ENCODE peak calls at places on chromosome 22, in ten cellular contexts. Y, P, K, J, W, D, L, Q, E and Z are unnamed samples.

GRCh38 chr22:37462426-37462825 is 23.8 kb downstream of the MFNG start:
- DNase-seq in P (no peak), J (no peak), K (no peak), Q (no peak), D (no peak), E (no peak), W (no peak), L (no peak), Y (no peak), Z (no peak)

GRCh38 chr22:28921585-28921879 is 38.2 kb downstream of the ZNRF3 start:
- DNase-seq in D (no peak), L (no peak), W (no peak), E (no peak), Y (no peak), Q (no peak), J (no peak), K (no peak), P (no peak), Z (no peak)

GRCh38 chr22:18987765-18988164 is 51.7 kb upstream of the PRODH start:
- DNase-seq in L (no peak), P (peak), E (peak), Q (no peak), D (no peak), J (no peak), K (peak), W (no peak), Y (no peak), Z (no peak)

GRCh38 chr22:41929158-41929896 is 2.7 kb upstream of the TNFRSF13C start:
- DNase-seq in L (no peak), Y (no peak), E (no peak), Q (no peak), W (no peak), J (no peak), P (no peak), D (no peak), K (no peak), Z (no peak)

GRCh38 chr22:28279888-28280287 is 360.8 kb upstream of the PITPNB start:
- DNase-seq in L (no peak), K (no peak), E (no peak), D (no peak), J (no peak), W (no peak), Y (no peak), Q (peak), P (peak), Z (peak)

GRCh38 chr22:48968201-48968959 is 859.3 kb downstream of the BRD1 start:
- DNase-seq in J (no peak), W (no peak), E (peak), K (no peak), L (no peak), P (no peak), Q (no peak), D (peak), Y (no peak), Z (no peak)

GRCh38 chr22:29587938-29588699 is 7.2 kb upstream of the NIPSNAP1 start:
- DNase-seq in J (no peak), D (no peak), Y (no peak), W (peak), L (peak), E (no peak), P (peak), K (no peak), Q (peak), Z (peak)

GRCh38 chr22:28245579-28246224 is 326.6 kb upstream of the PITPNB start:
- DNase-seq in E (no peak), J (no peak), Q (no peak), D (no peak), L (no peak), W (no peak), K (no peak), Y (no peak), P (no peak), Z (no peak)

GRCh38 chr22:41501209-41501608 is 32.3 kb downstream of the ACO2 start:
- DNase-seq in Q (no peak), P (no peak), K (peak), D (no peak), J (no peak), W (no peak), Y (no peak), E (no peak), L (no peak), Z (no peak)

GRCh38 chr22:23786261-23786710 is 480 bp upstream of the SMARCB1 start:
- DNase-seq in J (no peak), P (no peak), D (peak), L (no peak), E (no peak), Y (no peak), Q (peak), W (no peak), K (no peak), Z (no peak)

GRCh38 chr22:29269731-29270474 is 1.8 kb downstream of the EWSR1 start:
- DNase-seq in Y (no peak), W (no peak), P (peak), J (no peak), E (peak), D (no peak), Q (peak), K (peak), L (no peak), Z (no peak)

GRCh38 chr22:25567305-25567704 is 2.8 kb downstream of the GRK3 start:
- DNase-seq in E (no peak), L (no peak), Y (no peak), J (no peak), K (no peak), D (no peak), W (no peak), Q (no peak), P (no peak), Z (no peak)
- H3K4me3 ChIP-seq in E (no peak), L (no peak), Y (no peak), J (no peak), K (peak), D (no peak), W (no peak), Q (no peak), P (no peak), Z (no peak)

GRCh38 chr22:46933526-46933925 is 171.1 kb downstream of the TBC1D22A start:
- DNase-seq in L (no peak), W (no peak), Y (no peak), D (no peak), E (peak), Q (no peak), J (no peak), P (no peak), K (no peak), Z (no peak)

GRCh38 chr22:46929689-46930225 is 167.3 kb downstream of the TBC1D22A start:
- DNase-seq in K (no peak), J (no peak), W (no peak), P (no peak), Y (no peak), D (no peak), E (no peak), L (peak), Q (no peak), Z (no peak)

GRCh38 chr22:46931881-46932280 is 169.4 kb downstream of the TBC1D22A start:
- DNase-seq in Y (no peak), P (no peak), Q (no peak), K (no peak), E (no peak), J (no peak), D (no peak), L (no peak), W (peak), Z (no peak)

GRCh38 chr22:46933040-46933439 is 170.6 kb downstream of the TBC1D22A start:
- DNase-seq in K (no peak), E (peak), J (no peak), L (no peak), D (no peak), P (no peak), Q (no peak), Y (no peak), W (no peak), Z (no peak)

GRCh38 chr22:46931414-46931813 is 169.0 kb downstream of the TBC1D22A start:
- DNase-seq in D (no peak), Q (peak), L (no peak), K (peak), W (peak), Y (no peak), J (no peak), P (peak), E (peak), Z (no peak)
- TF ChIP-seq CTCF in D (no peak), Q (peak), L (peak), K (peak), W (peak), Y (no peak), J (no peak), P (peak), E (peak), Z (peak)

DNA sequence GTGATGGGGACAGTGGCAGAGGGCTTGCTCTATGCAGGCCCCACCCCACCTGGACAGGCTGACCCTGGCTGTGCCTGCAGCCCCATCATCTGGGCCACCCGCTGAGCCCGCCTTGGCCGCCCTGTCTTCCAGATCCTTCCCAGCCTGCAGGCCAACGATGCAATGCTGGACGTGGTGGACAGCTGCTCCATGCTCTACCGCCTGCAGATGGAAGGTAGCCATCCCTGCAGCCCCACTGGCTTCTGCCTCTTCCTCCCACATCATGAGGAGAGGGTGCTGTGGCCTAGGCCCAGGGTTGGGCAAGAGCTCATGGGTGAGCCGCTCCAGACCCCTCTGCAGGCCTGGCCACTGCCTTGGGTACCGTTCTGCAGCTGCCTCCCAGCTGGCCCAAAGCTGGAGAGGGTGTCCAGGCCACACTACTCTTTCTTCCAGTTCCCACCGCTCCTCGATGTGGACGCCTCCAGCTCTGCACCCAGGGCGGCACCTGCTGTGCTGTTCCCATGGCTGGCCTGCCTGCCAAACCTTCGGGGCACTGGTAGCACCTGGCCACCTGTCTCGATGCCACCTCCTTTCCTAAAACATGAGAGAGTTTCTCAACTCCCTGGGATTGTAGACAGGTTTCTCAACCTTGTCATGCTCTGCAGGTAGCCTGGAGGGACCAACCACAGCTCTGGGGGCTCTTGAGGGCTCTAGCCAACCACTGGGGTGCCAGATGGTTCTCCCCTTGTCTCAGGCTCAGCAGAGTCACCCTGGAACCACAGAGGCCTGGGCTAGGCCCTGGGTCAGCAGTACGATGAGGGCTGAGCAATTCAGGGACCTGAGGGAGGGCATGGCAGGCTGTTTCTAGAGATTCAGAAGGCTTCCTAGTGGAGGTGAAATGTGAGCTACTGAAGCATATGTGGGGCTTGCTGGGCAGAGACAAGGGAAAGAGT is 9.5 kb upstream of the GTSE1 start:
- DNase-seq in K (no peak), D (no peak), E (peak), L (no peak), W (no peak), P (no peak), Y (no peak), J (no peak), Q (no peak), Z (no peak)
- H3K4me3 ChIP-seq in K (no peak), D (no peak), E (no peak), L (no peak), W (no peak), P (no peak), Y (no peak), J (no peak), Q (no peak), Z (no peak)

DNA sequence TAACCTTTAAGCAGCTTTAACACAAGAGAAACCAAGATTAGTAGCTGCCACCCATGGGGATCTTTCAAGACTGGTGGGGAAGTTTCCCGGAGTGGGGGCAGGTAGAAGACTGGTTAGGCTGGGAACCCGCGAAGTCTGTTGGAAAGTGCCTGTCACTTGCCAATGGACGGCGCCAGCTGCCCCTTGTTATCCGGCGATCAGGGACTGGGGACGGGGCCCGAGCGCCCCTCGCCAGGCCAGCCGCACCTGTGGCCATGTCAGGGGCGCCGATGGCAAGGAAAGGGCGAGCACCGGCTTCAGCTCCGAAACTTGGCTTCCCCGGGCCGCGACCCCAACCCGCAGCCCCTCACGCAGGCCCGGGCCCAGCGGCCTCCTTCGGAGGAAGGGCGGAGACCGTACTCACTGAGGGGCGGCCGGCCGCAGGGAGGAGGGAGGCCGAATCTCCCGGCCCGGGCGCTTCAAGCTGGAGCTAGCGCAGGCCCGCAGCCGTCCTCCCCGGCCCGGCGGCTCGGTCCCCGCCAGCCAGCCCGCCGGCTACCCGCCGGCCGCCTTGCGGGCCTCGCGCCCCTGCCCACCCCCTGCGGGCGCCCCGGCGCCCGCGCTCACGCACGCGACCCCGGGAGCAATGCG is 539 bp downstream of the EIF4ENIF1 start:
- DNase-seq in W (no peak), J (peak), K (peak), Y (no peak), L (no peak), Q (peak), P (no peak), D (peak), E (peak), Z (no peak)
- TF ChIP-seq CTCF in W (no peak), J (no peak), K (no peak), Y (no peak), L (no peak), Q (no peak), P (no peak), D (no peak), E (no peak), Z (no peak)

GRCh38 chr22:22691716-22692701 is 47.6 kb downstream of the GGTLC2 start:
- DNase-seq in P (peak), J (no peak), K (peak), L (no peak), E (no peak), W (no peak), D (no peak), Y (no peak), Q (peak), Z (no peak)
- H3K4me3 ChIP-seq in P (no peak), J (no peak), K (no peak), L (no peak), E (no peak), W (no peak), D (no peak), Y (no peak), Q (no peak), Z (no peak)

GRCh38 chr22:24833881-24834495 is 28.0 kb downstream of the SGSM1 start:
- DNase-seq in Q (no peak), Y (no peak), K (no peak), L (no peak), J (no peak), D (no peak), E (no peak), W (no peak), P (no peak), Z (no peak)

GRCh38 chr22:24830205-24830979 is 24.4 kb downstream of the SGSM1 start:
- DNase-seq in L (no peak), P (no peak), K (peak), E (no peak), Q (no peak), Y (no peak), W (no peak), D (no peak), J (no peak), Z (no peak)

GRCh38 chr22:24836282-24836681 is 30.3 kb downstream of the SGSM1 start:
- DNase-seq in Y (no peak), W (no peak), Q (no peak), L (no peak), E (no peak), D (no peak), K (no peak), P (no peak), J (no peak), Z (no peak)

GRCh38 chr22:24831678-24832077 is 25.7 kb downstream of the SGSM1 start:
- DNase-seq in P (no peak), Y (no peak), E (no peak), D (no peak), W (no peak), K (no peak), J (no peak), Q (no peak), L (no peak), Z (no peak)

GRCh38 chr22:24834845-24835570 is 29.0 kb downstream of the SGSM1 start:
- DNase-seq in D (no peak), E (peak), Q (no peak), Y (no peak), K (peak), J (no peak), L (no peak), W (no peak), P (peak), Z (no peak)
- TF ChIP-seq CTCF in D (no peak), E (peak), Q (peak), Y (no peak), K (peak), J (no peak), L (no peak), W (no peak), P (no peak), Z (peak)

DNA sequence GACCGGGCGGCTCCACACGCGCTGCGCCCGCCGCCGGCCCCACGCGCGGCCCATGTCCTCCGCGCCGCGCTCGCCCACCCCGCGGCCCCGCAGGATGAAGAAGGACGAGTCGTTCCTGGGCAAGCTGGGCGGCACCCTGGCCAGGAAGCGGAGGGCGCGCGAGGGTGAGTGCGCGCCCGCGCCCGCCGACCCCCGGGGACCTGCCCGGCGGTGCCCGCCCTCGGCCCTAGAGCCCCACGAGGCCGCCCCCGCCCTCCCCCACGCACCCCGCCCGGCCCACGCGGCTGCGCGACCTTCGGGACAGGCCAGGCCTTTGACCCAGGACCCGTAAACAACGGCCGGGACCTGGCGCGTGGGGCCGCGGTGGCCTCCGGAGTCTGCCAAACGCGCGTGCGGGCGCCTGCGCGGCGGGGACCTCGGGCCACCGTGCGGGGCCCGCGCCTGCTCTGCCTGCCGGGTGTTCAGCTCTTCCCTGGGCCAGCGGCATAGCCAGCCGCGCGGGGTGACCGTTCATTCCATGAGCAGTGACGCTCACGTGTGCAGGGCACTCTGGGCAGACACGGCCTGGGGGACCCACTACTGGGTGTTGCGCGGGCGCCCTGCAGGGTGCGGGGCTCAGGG is at the start of gene PARVB:
- DNase-seq in K (peak), E (peak), Q (peak), L (no peak), Y (no peak), J (no peak), D (no peak), P (no peak), W (no peak), Z (no peak)
- H3K4me3 ChIP-seq in K (peak), E (no peak), Q (peak), L (peak), Y (peak), J (peak), D (peak), P (peak), W (peak), Z (peak)